ENCODE peak calls at places on chromosomes 11 and 22, in five cellular contexts. J is trophoblast cell, P is mesenchymal stem cell, Z is H9, V is H1. E is an unnamed sample.

GRCh38 chr11:36053314-36053713 is 109.5 kb downstream of the LDLRAD3 start:
- DNase-seq in P (no peak), J (no peak), V (no peak), Z (no peak), E (no peak)

GRCh38 chr11:114606003-114606801 is 10.6 kb upstream of the NXPE4 start:
- DNase-seq in V (no peak), J (peak), P (peak), Z (no peak), E (no peak)

GRCh38 chr11:131966667-131967066 is 596.3 kb downstream of the NTM start:
- DNase-seq in P (no peak), V (no peak), Z (no peak), J (no peak), E (no peak)

GRCh38 chr22:33049125-33049729 is 9.0 kb downstream of the SYN3 start:
- DNase-seq in J (peak), Z (peak), P (peak), V (no peak), E (peak)

GRCh38 chr11:67416416-67417335 is 1.2 kb downstream of the CARNS1 start:
- DNase-seq in P (no peak), J (no peak), Z (no peak), V (no peak), E (no peak)

GRCh38 chr11:111586305-111586915 is 15.8 kb upstream of the SIK2 start:
- DNase-seq in V (no peak), Z (no peak), J (peak), P (peak), E (no peak)

GRCh38 chr11:86459682-86460460 is 85.2 kb downstream of the CCDC81 start:
- DNase-seq in Z (peak), P (peak), J (peak), V (peak), E (no peak)

GRCh38 chr11:1234771-1235614 is 12.1 kb downstream of the MUC5B start:
- DNase-seq in V (no peak), J (no peak), Z (peak), P (no peak), E (no peak)

GRCh38 chr11:85951428-85952107 is 96.4 kb downstream of the CCDC83 start:
- DNase-seq in J (no peak), P (no peak), V (no peak), Z (no peak), E (no peak)

GRCh38 chr11:80860632-80861031 is 1419.8 kb upstream of the TENM4 start:
- DNase-seq in Z (no peak), V (no peak), J (no peak), P (no peak), E (no peak)

DNA sequence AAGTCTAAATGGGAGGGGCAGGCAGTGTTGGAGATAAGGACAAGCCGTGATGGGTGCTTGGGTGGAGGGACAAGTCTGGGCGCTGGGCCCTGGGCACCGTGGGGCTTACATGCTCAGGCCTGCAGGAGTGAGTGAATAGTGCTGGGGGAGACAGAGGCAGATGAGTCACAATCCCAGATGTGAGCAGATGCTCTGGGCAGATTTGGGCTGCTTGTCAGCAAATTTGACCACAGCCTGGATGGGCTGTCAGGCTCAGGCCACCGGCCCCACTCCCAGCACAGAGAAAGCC is 41.6 kb upstream of the ZBED5 start:
- DNase-seq in Z (no peak), P (no peak), J (no peak), V (no peak), E (no peak)
- H3K27ac ChIP-seq in Z (no peak), P (peak), J (peak), V (no peak), E (no peak)

DNA sequence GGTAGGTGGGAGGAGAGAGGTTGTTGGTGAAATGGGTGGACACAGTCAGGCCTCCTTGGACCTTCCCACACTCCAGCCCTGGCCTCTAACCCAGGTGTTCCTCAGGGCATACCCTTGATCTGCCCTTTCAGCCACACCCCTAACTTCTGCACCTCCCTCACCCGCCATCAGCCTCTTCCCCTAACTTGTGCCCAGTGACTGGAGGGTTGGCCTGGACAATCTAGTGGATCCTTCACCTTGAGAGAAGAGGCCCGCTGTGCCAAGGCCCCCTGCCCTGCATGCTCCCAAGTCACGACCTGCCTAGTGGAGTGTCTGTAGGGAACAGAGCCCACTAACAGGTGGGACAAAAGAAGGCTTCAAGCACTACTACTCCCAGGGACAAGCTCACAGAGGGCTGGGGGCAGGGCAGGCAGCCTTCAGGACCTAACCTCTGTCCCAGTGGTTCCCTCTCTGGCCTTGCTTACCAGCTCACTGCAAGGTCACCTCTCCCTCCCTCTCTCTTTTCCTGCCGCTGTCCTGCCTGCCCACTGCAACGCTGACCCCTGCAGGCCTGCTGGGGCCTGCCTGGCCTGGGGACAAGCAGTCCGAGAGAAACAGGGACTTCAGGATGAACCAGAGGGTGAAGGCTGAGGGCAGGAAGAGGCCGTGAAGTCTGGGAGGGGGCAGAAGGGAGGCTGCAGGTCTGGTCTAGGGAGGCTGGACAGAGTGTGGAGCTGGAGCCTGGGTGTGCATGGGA is 3.3 kb downstream of the SYT7 start:
- DNase-seq in V (no peak), P (no peak), J (no peak), Z (peak), E (no peak)
- H2BK12ac ChIP-seq in V (no peak), P (no peak), J (no peak), Z (no peak), E (no peak)

GRCh38 chr11:44288133-44288526 is 21.8 kb downstream of the ALX4 start:
- DNase-seq in V (no peak), P (no peak), Z (no peak), J (no peak), E (no peak)
- H3K27ac ChIP-seq in V (no peak), P (no peak), Z (no peak), J (no peak), E (no peak)

GRCh38 chr11:47552581-47553416 is at the start of gene CELF1:
- DNase-seq in J (peak), V (peak), Z (peak), P (peak), E (peak)

GRCh38 chr11:47550288-47551052 is 2.5 kb downstream of the CELF1 start:
- DNase-seq in Z (no peak), J (peak), V (no peak), P (peak), E (no peak)

GRCh38 chr11:47552086-47552580 is 799 bp downstream of the CELF1 start:
- DNase-seq in P (peak), Z (peak), J (peak), V (no peak), E (no peak)

GRCh38 chr11:47553417-47553746 is 450 bp upstream of the CELF1 start:
- DNase-seq in V (no peak), Z (no peak), P (no peak), J (no peak), E (no peak)

DNA sequence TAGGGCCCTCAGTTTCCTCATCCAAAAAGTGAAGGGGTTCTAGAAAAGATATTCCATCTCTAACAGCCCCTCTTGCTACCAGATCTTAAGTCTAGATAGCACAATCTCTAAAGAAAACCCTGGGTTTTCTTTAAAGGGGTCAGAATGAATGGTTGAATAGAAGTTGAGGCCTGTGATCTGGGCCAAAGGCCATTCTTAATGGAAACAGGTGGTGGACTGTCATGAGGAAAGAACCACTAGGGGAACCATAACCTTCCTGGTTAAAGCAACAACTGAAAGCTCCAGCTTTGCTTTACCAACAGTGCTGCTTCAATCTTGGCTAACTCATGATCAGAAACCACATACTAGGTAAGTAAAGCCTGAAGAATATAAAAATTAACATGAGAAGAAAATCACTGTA is 1.8 kb downstream of the CELF1 start:
- DNase-seq in P (peak), J (peak), Z (no peak), V (no peak), E (no peak)
- H2BK12ac ChIP-seq in P (no peak), J (no peak), Z (no peak), V (no peak), E (no peak)

GRCh38 chr11:8706673-8707432 is 24.3 kb downstream of the RPL27A start:
- DNase-seq in V (no peak), P (no peak), Z (no peak), J (no peak), E (no peak)
- H3K27ac ChIP-seq in V (no peak), P (no peak), Z (no peak), J (no peak), E (no peak)

GRCh38 chr11:99589771-99590170 is 569.0 kb downstream of the CNTN5 start:
- DNase-seq in V (no peak), Z (no peak), J (no peak), P (no peak), E (no peak)

GRCh38 chr11:99592241-99592640 is 571.5 kb downstream of the CNTN5 start:
- DNase-seq in P (no peak), Z (no peak), J (no peak), V (no peak), E (no peak)

GRCh38 chr11:99593197-99593596 is 572.4 kb downstream of the CNTN5 start:
- DNase-seq in J (no peak), Z (no peak), V (no peak), P (no peak), E (no peak)
- H2BK12ac ChIP-seq in J (no peak), Z (no peak), V (no peak), P (no peak), E (no peak)

E was measured in neuronal stem cell.